ENCODE peak calls at places on chromosomes 4 and X, in seven cellular contexts. B is H1, N is NT2/D1, K is SK-N-SH, S is HepG2, X is HCT116, D is GM12878. L is an unnamed sample.

GRCh38 chr4:126697748-126698147 is 935.0 kb upstream of the INTU start:
- DNase-seq in B (no peak), N (no peak), K (no peak), S (no peak), X (no peak), D (no peak), L (no peak)

GRCh38 chr4:185211035-185211434 is 1.6 kb downstream of the SNX25 start:
- DNase-seq in B (no peak), N (no peak), K (no peak), S (no peak), X (no peak), D (no peak), L (no peak)

GRCh38 chr4:138164218-138164617 is 77.9 kb downstream of the SLC7A11 start:
- DNase-seq in B (no peak), N (no peak), K (no peak), S (no peak), X (no peak), D (no peak), L (no peak)

GRCh38 chr4:140675599-140676231 is 80.5 kb downstream of the TBC1D9 start:
- DNase-seq in B (no peak), N (no peak), K (no peak), S (no peak), X (no peak), D (no peak), L (no peak)

GRCh38 chrX:130179579-130180215 is 7.9 kb downstream of the RAB33A start:
- DNase-seq in B (no peak), N (no peak), K (no peak), S (no peak), X (no peak), D (no peak), L (peak)

GRCh38 chrX:31508338-31508737 is 436.5 kb upstream of the FTHL17 start:
- DNase-seq in B (no peak), N (no peak), K (peak), S (peak), X (no peak), D (no peak), L (no peak)

GRCh38 chr4:109611045-109611616 is 51.1 kb downstream of the MCUB start:
- DNase-seq in B (no peak), N (no peak), K (no peak), S (peak), X (no peak), D (no peak), L (no peak)

GRCh38 chr4:131085009-131085408 is 1989.1 kb downstream of the C4orf33 start:
- DNase-seq in B (no peak), N (no peak), K (no peak), S (no peak), X (no peak), D (no peak), L (no peak)

GRCh38 chr4:48268956-48269860 is at the start of gene TEC:
- DNase-seq in B (peak), N (peak), K (peak), S (no peak), X (peak), D (no peak), L (peak)

GRCh38 chrX:118823263-118824172 is at the start of gene ZCCHC12:
- DNase-seq in B (peak), N (peak), K (peak), S (peak), X (peak), D (no peak), L (peak)

GRCh38 chrX:106711375-106711774 is 15.1 kb upstream of the RNF128 start:
- DNase-seq in B (no peak), N (no peak), K (no peak), S (no peak), X (no peak), D (no peak), L (no peak)

GRCh38 chr4:25585901-25586523 is 69.6 kb upstream of the SLC34A2 start:
- DNase-seq in B (no peak), N (no peak), K (no peak), S (no peak), X (no peak), D (no peak), L (no peak)

GRCh38 chr4:10619220-10619619 is 65.3 kb downstream of the CLNK start:
- DNase-seq in B (no peak), N (no peak), K (no peak), S (no peak), X (peak), D (no peak), L (no peak)

GRCh38 chrX:24448762-24449161 is 16.3 kb upstream of the PDK3 start:
- DNase-seq in B (no peak), N (no peak), K (no peak), S (no peak), X (no peak), D (no peak), L (no peak)

GRCh38 chr4:154489558-154490260 is 1.9 kb downstream of the DCHS2 start:
- DNase-seq in B (no peak), N (no peak), K (peak), S (no peak), X (no peak), D (no peak), L (no peak)

GRCh38 chr4:44861756-44862155 is 135.4 kb upstream of the GNPDA2 start:
- DNase-seq in B (no peak), N (no peak), K (no peak), S (no peak), X (no peak), D (no peak), L (no peak)

GRCh38 chrX:102517331-102517730 is 792 bp upstream of the TMSB15A start:
- DNase-seq in B (no peak), N (no peak), K (peak), S (no peak), X (no peak), D (no peak), L (peak)

GRCh38 chrX:104318330-104319009 is 63.7 kb upstream of the ESX1 start:
- DNase-seq in B (no peak), N (peak), K (no peak), S (peak), X (peak), D (no peak), L (no peak)

GRCh38 chrX:47568656-47569295 is 7.8 kb downstream of the ARAF start:
- DNase-seq in B (peak), N (no peak), K (peak), S (peak), X (no peak), D (no peak), L (peak)

GRCh38 chrX:82677281-82677680 is 830.8 kb upstream of the POU3F4 start:
- DNase-seq in B (no peak), N (no peak), K (no peak), S (no peak), X (no peak), D (no peak), L (no peak)

GRCh38 chr4:165991325-165992180 is 118.5 kb downstream of the TLL1 start:
- DNase-seq in B (no peak), N (no peak), K (no peak), S (no peak), X (no peak), D (no peak), L (no peak)

GRCh38 chrX:15468036-15468435 is 25.1 kb downstream of the PIR start:
- DNase-seq in B (no peak), N (no peak), K (peak), S (no peak), X (no peak), D (no peak), L (no peak)

GRCh38 chrX:148259990-148260389 is 240.4 kb upstream of the AFF2 start:
- DNase-seq in B (no peak), N (no peak), K (no peak), S (no peak), X (no peak), D (no peak), L (no peak)

DNA sequence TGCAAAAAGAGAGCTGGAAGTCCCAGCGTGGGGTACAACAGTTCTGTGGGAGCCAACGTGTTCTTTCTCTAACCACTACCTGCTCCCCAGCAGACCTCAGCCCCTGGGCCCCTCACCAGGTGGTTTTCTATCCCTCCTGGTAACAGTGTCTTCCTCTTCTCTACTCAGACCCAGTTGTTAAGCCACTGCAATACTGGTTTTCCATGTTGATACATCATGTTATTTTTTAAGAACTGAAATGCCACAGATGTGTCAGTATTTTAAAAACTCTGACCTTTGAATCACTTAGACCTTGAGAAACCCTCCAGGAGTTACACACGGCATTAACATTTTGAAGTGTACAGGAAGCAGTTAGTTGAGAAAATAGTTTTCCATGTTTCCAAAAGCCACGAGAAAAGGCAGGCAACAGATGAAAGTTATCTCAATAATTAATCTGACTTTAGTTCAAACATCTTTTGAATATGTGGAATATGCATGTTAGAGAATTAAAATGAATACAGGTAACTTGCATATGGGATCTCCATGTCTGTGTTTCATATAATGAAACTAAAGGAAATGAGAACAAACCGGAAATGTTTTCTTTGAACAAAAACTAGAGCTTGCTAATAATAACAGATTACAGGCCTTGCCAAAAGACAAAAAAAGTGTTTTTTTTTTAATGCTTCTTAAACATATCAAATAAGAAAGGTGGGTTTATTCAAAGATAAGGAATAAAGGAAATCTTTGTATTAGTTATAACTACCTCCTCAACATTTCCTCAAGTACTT is 108.8 kb downstream of the ZNF827 start:
- DNase-seq in B (no peak), N (no peak), K (no peak), S (no peak), X (no peak), D (no peak), L (no peak)
- TF ChIP-seq YY1 in B (no peak), N (no peak), K (no peak), S (no peak), X (no peak), D (peak), L (no peak)

DNA sequence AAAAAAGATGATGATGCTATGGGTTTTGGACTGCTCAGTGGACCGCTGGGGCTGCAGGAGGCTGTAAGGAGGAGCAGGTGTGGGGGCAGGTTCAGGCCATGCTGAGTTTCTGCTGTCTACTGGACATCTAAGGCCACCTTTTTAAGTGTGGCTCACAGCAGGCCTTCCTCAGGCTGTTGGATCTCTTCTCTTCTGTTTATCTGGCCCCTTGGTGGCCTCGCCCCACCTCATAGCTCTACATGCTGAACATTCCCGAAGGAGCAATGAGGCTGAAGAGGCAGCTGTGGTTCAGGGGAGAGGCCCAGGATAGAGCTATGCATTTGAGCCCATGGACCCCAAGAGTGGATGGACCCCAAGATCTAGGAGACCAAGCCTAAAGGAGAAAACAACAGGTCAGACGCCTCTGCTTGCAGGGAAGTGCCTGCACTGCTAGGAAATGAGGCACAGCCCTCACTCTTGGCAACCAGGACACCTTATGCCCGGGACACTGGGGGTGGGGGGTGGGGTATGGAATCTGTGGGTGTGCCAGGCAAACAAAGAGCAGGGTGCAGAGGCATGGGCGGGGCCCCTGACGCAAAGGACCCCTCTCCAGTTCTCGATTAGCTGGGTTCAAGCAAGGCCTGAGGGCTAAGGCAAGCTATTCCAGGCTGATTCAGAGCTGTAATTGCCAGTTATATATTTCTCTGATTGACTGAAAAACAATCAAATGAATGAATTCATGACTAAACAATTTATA is 168.9 kb downstream of the BCOR start:
- DNase-seq in B (no peak), N (no peak), K (no peak), S (no peak), X (no peak), D (no peak), L (no peak)
- TF ChIP-seq YY1 in B (no peak), N (no peak), K (no peak), S (no peak), X (no peak), D (no peak), L (no peak)

GRCh38 chr4:60314367-60314766 is 885.8 kb upstream of the ADGRL3 start:
- DNase-seq in B (no peak), N (no peak), K (no peak), S (no peak), X (no peak), D (no peak), L (no peak)
- TF ChIP-seq YY1 in B (no peak), N (no peak), K (no peak), S (no peak), X (no peak), D (no peak), L (no peak)

DNA sequence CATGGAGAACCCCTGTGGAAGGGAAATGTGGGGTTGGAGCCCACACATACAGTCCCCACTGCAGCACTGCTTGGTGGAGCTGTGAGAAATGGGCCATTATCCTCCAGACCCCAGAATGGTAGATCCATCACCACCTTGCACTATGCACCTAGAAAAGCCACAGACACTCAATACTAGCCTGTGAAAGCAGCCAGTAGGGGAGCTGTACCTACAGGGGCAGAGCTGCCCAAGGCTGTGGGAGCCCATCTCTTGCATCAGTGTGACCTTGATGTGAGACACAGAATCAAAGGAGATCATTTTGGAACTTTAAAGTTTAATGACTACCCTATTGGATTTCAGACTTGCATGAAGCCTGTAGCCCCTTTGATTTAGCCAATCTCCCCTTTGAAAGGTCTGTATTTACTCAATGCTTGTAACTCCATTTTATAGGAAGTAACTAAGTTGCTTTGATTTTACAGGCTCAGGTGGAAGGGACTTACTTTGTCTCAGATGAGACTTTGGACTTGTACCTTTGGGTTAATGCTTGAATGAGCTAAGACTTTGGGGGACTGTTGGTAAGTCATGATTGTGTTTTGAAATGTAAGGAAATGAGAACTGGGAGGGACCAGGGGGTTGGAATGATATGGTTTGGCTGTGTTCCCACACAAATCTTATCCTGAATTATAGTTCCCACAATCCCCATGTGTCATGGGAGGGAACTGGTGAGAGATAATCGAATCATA is 352.7 kb downstream of the INPP4B start:
- DNase-seq in B (no peak), N (no peak), K (no peak), S (no peak), X (no peak), D (no peak), L (no peak)
- TF ChIP-seq YY1 in B (no peak), N (no peak), K (no peak), S (no peak), X (no peak), D (no peak), L (no peak)

GRCh38 chr4:150368667-150369066 is 213.3 kb upstream of the MAB21L2 start:
- DNase-seq in B (no peak), N (no peak), K (peak), S (no peak), X (no peak), D (no peak), L (no peak)
- TF ChIP-seq YY1 in B (no peak), N (no peak), K (no peak), S (no peak), X (no peak), D (no peak), L (no peak)

DNA sequence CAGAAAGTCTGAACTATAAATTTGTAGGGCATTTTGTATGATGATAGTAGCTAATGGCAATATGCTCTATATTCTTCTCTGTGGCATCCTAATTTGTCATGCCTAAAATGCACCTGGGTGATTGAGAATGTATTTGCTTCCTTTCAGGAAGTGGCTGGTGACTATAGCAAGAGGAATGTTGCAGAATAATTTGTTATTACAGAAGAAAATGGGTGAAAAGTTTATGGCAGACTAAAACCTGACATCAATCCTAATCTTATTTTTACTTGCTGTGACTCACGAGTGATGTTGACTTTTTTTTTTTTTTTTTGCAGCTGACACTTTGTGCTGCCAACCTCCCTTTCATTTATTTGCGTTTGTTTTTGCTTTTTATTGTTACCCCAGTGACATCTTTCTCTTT is 141.1 kb downstream of the MSL3 start:
- DNase-seq in B (no peak), N (no peak), K (no peak), S (no peak), X (no peak), D (no peak), L (no peak)
- TF ChIP-seq YY1 in B (no peak), N (no peak), K (no peak), S (no peak), X (no peak), D (no peak), L (no peak)

L was measured in K562.